ENCODE peak calls at places on chromosomes 5 and 9, in six cellular contexts. J, S, D, X, R and T are unnamed samples.

GRCh38 chr9:80233102-80233843 is 661.5 kb downstream of the TLE4 start:
- DNase-seq in J (no peak), X (no peak), R (no peak), D (no peak), S (no peak), T (no peak)

GRCh38 chr5:17890501-17890900 is 256.2 kb downstream of the TAF11L14 start:
- DNase-seq in J (no peak), S (no peak), R (no peak), X (no peak), D (no peak), T (no peak)

GRCh38 chr9:122941560-122942234 is 877 bp downstream of the RABGAP1 start:
- DNase-seq in R (no peak), D (peak; percentile 77), X (peak; percentile 6), S (peak; percentile 67), J (no peak), T (no peak)

GRCh38 chr9:135023389-135023788 is 64.1 kb upstream of the OLFM1 start:
- DNase-seq in D (peak; percentile 64), J (no peak), R (no peak), S (peak; percentile 7), X (no peak), T (no peak)

GRCh38 chr9:93486269-93486668 is 32.9 kb upstream of the FAM120AOS start:
- DNase-seq in S (no peak), J (no peak), D (no peak), R (no peak), X (no peak), T (no peak)

GRCh38 chr5:41418220-41419031 is 92.0 kb downstream of the PLCXD3 start:
- DNase-seq in D (no peak), R (no peak), S (no peak), J (no peak), X (no peak), T (no peak)

GRCh38 chr5:176364765-176365662 is at the start of gene ARL10:
- DNase-seq in X (peak; percentile 69), R (no peak), S (peak; percentile 48), D (peak; percentile 7), J (no peak), T (peak; percentile 81)

GRCh38 chr5:6702633-6703032 is 10.6 kb upstream of the TENT4A start:
- DNase-seq in D (no peak), X (no peak), J (no peak), R (no peak), S (no peak), T (no peak)

GRCh38 chr5:16568875-16569580 is 47.8 kb downstream of the RETREG1 start:
- DNase-seq in R (no peak), J (no peak), D (no peak), S (no peak), X (no peak), T (no peak)

GRCh38 chr5:38885208-38885607 is 39.4 kb downstream of the OSMR start:
- DNase-seq in D (no peak), X (no peak), R (no peak), J (no peak), S (no peak), T (no peak)

GRCh38 chr9:34037626-34038025 is 11.1 kb downstream of the UBAP2 start:
- DNase-seq in R (no peak), D (no peak), J (no peak), X (no peak), S (no peak), T (no peak)

GRCh38 chr9:92636627-92637026 is 33.3 kb downstream of the IPPK start:
- DNase-seq in R (no peak), J (no peak), D (no peak), X (no peak), S (no peak), T (no peak)

GRCh38 chr5:163760498-163760897 is 255.1 kb downstream of the MAT2B start:
- DNase-seq in X (no peak), D (peak; percentile 95), J (no peak), R (peak; percentile 51), S (peak; percentile 99), T (no peak)

GRCh38 chr5:56282951-56283350 is 49.8 kb upstream of the ANKRD55 start:
- DNase-seq in X (no peak), R (no peak), J (no peak), S (no peak), D (no peak), T (no peak)

GRCh38 chr5:24644757-24645156 is at the start of gene CDH10:
- DNase-seq in S (no peak), X (no peak), R (no peak), D (peak; percentile 7), J (no peak), T (no peak)

GRCh38 chr9:119156354-119156753 is 212.9 kb downstream of the BRINP1 start:
- DNase-seq in D (no peak), S (no peak), R (no peak), J (no peak), X (no peak), T (no peak)

GRCh38 chr9:129237195-129237611 is 59.1 kb upstream of the IER5L start:
- DNase-seq in X (peak; percentile 87), J (no peak), D (peak; percentile 62), R (no peak), S (peak; percentile 46), T (no peak)

GRCh38 chr9:89639367-89639795 is 34.6 kb downstream of the GADD45G start:
- DNase-seq in J (no peak), X (no peak), D (no peak), S (no peak), R (no peak), T (no peak)

GRCh38 chr9:71685394-71685793 is 82.9 kb downstream of the CEMIP2 start:
- DNase-seq in J (no peak), D (peak; percentile 26), S (peak; percentile 45), R (no peak), X (peak; percentile 69), T (no peak)

GRCh38 chr5:157172408-157172807 is 6.3 kb upstream of the GARIN3 start:
- DNase-seq in X (peak; percentile 98), D (no peak), R (no peak), S (no peak), J (no peak), T (peak; percentile 82)

GRCh38 chr5:135356522-135357318 is 42.3 kb downstream of the MACROH2A1 start:
- DNase-seq in X (no peak), D (no peak), J (peak; percentile 61), R (no peak), S (peak; percentile 41), T (no peak)

GRCh38 chr9:21852751-21853150 is 50.3 kb downstream of the MTAP start:
- DNase-seq in D (no peak), S (no peak), R (no peak), J (no peak), X (peak; percentile 20), T (peak; percentile 47)

GRCh38 chr5:146208916-146209522 is 5.6 kb downstream of the RBM27 start:
- DNase-seq in S (no peak), R (no peak), J (no peak), X (no peak), D (peak; percentile 4), T (no peak)
- TF ChIP-seq CTCF in S (no peak), R (no peak), J (no peak), X (peak; percentile 39), D (no peak), T (no peak)

DNA sequence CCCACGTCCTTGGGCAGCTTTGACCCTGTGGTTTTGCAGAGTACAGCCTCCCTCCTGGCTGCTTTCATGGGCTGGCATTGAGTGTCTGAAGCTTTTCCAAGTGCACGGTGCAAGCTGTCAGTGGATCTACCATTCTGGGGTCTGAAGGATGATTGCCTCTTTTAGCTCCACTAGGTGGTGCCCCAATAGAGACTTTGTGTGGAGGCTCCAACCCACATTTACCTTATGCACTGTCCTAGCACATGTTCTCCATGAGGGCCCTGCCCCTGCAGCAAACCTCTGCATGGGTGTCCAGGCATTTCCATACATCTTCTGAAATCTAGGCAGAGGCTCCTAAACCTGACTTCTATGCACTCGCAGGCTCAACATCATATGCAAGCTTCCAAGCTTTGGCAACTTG is 644.2 kb upstream of the CDH9 start:
- DNase-seq in D (peak; percentile 32), J (no peak), S (no peak), X (no peak), R (no peak), T (no peak)
- TF ChIP-seq CTCF in D (peak; percentile 53), J (no peak), S (no peak), X (no peak), R (peak; percentile 14), T (no peak)

GRCh38 chr5:90529939-90530677 is 724 bp upstream of the LYSMD3 start:
- DNase-seq in D (peak; percentile 81), J (peak; percentile 28), R (no peak), X (peak; percentile 66), S (peak; percentile 79), T (peak; percentile 63)
- TF ChIP-seq CTCF in D (peak; percentile 61), J (no peak), R (peak; percentile 78), X (peak; percentile 64), S (peak; percentile 48), T (peak; percentile 77)

GRCh38 chr5:110347781-110348180 is 378.7 kb downstream of the TMEM232 start:
- DNase-seq in D (no peak), X (no peak), J (no peak), R (no peak), S (no peak), T (no peak)

GRCh38 chr5:110346893-110347358 is 379.5 kb downstream of the TMEM232 start:
- DNase-seq in S (no peak), X (no peak), J (no peak), D (no peak), R (no peak), T (no peak)

GRCh38 chr5:110345623-110346022 is 380.8 kb downstream of the TMEM232 start:
- DNase-seq in J (no peak), R (no peak), S (no peak), X (no peak), D (no peak), T (no peak)

GRCh38 chr5:110342683-110343082 is 383.8 kb downstream of the TMEM232 start:
- DNase-seq in S (no peak), R (no peak), J (no peak), X (no peak), D (no peak), T (no peak)

GRCh38 chr5:110343616-110344015 is 382.9 kb downstream of the TMEM232 start:
- DNase-seq in S (no peak), J (no peak), D (no peak), R (no peak), X (no peak), T (no peak)
- TF ChIP-seq CTCF in S (no peak), J (no peak), D (no peak), R (no peak), X (no peak), T (no peak)

DNA sequence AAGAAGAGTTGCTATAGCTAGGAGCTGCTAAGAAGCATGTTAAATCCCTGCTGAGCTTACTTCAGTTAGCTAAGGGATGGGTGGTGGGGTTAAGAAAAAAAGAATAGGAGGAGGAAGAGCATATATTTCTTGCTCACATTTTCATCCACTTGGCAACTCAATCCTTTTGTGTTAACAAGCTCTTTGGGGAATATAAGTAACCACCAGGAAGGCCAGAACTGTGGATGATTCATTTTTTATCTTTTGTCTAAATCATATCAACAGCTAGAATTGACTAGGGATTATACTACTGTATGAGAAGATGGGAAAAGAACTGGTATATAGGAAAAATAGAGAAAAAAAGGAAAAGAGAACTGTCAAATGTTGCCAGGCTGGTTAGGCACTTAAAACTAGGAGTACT is 555.3 kb upstream of the ARRDC3 start:
- DNase-seq in D (no peak), R (no peak), X (no peak), J (no peak), S (no peak), T (no peak)
- TF ChIP-seq CTCF in D (no peak), R (no peak), X (no peak), J (no peak), S (no peak), T (no peak)

GRCh38 chr9:37410969-37411785 is 11.3 kb upstream of the GRHPR start:
- DNase-seq in D (no peak), J (no peak), X (peak; percentile 52), R (no peak), S (no peak), T (peak; percentile 72)
- TF ChIP-seq CTCF in D (peak; percentile 13), J (no peak), X (no peak), R (peak; percentile 21), S (peak; percentile 11), T (peak; percentile 75)